ENCODE peak calls at places on chromosomes 13 and 19, in nine cellular contexts. S, E, G, I, H, Q, B, X and P are unnamed samples.

GRCh38 chr13:93900735-93901134 is 578.7 kb downstream of the DCT start:
- DNase-seq in X (no peak), B (peak), I (no peak), E (no peak), S (no peak), Q (no peak), H (peak), G (no peak), P (no peak)

GRCh38 chr13:87810920-87811344 is 139.8 kb downstream of the SLITRK5 start:
- DNase-seq in I (no peak), S (peak), H (no peak), G (no peak), X (no peak), Q (no peak), B (no peak), E (no peak), P (no peak)

GRCh38 chr13:39281539-39282150 is 243.4 kb downstream of the NHLRC3 start:
- DNase-seq in E (no peak), B (no peak), G (no peak), X (no peak), H (peak), Q (no peak), S (no peak), I (no peak), P (no peak)

GRCh38 chr13:39684531-39685137 is 29.2 kb downstream of the COG6 start:
- DNase-seq in E (peak), G (peak), S (no peak), Q (peak), B (peak), H (peak), I (no peak), X (peak), P (no peak)

GRCh38 chr13:107450931-107451330 is 764.4 kb downstream of the LIG4 start:
- DNase-seq in Q (peak), H (peak), I (no peak), X (no peak), G (no peak), S (no peak), E (peak), B (peak), P (no peak)

GRCh38 chr13:87331178-87331577 is 340.0 kb upstream of the SLITRK5 start:
- DNase-seq in E (no peak), I (no peak), Q (no peak), B (peak), H (no peak), X (no peak), G (no peak), S (no peak), P (no peak)

GRCh38 chr13:113879017-113879416 is 15.1 kb upstream of the GAS6 start:
- DNase-seq in E (no peak), H (no peak), B (no peak), I (no peak), X (no peak), Q (no peak), G (no peak), S (no peak), P (no peak)

GRCh38 chr19:2016041-2016807 is 710 bp upstream of the BTBD2 start:
- DNase-seq in S (peak), Q (peak), H (peak), X (peak), E (peak), G (peak), B (peak), I (peak), P (peak)

GRCh38 chr13:102903659-102904407 is 58.0 kb downstream of the ERCC5 start:
- DNase-seq in I (no peak), B (no peak), H (peak), X (no peak), Q (peak), G (peak), S (no peak), E (peak), P (no peak)

GRCh38 chr19:7489609-7490044 is 792 bp upstream of the PEX11G start:
- DNase-seq in H (no peak), B (no peak), I (no peak), Q (no peak), S (peak), E (no peak), X (no peak), G (no peak), P (no peak)

GRCh38 chr13:44842158-44842557 is 147.1 kb downstream of the NUFIP1 start:
- DNase-seq in H (peak), X (no peak), I (no peak), Q (peak), S (no peak), E (peak), G (no peak), B (peak), P (no peak)

GRCh38 chr13:21050288-21051197 is 10.8 kb downstream of the LATS2 start:
- DNase-seq in S (peak), H (peak), E (peak), X (no peak), Q (peak), I (no peak), G (no peak), B (no peak), P (no peak)